ENCODE peak calls at places on chromosomes 5 and 9, in four cellular contexts. Q is IMR-90, E is GM12891, M is HCT116. K is an unnamed sample.

GRCh38 chr5:3654515-3654914 is 58.9 kb downstream of the IRX1 start:
- DNase-seq in M (no peak), Q (no peak), E (no peak), K (no peak)

GRCh38 chr5:172490739-172491461 is 36.6 kb upstream of the SH3PXD2B start:
- DNase-seq in E (no peak), Q (no peak), M (no peak), K (no peak)

GRCh38 chr5:39100851-39101396 is 26.7 kb upstream of the RICTOR start:
- DNase-seq in Q (peak), E (no peak), M (no peak), K (peak)

GRCh38 chr9:88814521-88815101 is 176.7 kb upstream of the S1PR3 start:
- DNase-seq in M (no peak), Q (peak), E (no peak), K (no peak)

GRCh38 chr5:176819476-176819875 is 9.1 kb downstream of the UNC5A start:
- DNase-seq in Q (no peak), E (no peak), M (no peak), K (peak)

GRCh38 chr5:41410737-41411136 is 99.7 kb downstream of the PLCXD3 start:
- DNase-seq in M (no peak), E (no peak), Q (no peak), K (peak)

GRCh38 chr5:91072891-91073290 is 310.2 kb downstream of the ARRDC3 start:
- DNase-seq in Q (peak), E (no peak), M (no peak), K (no peak)

GRCh38 chr9:36165766-36166149 is 3.4 kb upstream of the CCIN start:
- DNase-seq in Q (peak), M (no peak), E (no peak), K (no peak)

GRCh38 chr9:123356851-123357747 is 1.1 kb downstream of the CRB2 start:
- DNase-seq in Q (no peak), M (no peak), E (no peak), K (no peak)

GRCh38 chr5:110096419-110096818 is 406.7 kb downstream of the MAN2A1 start:
- DNase-seq in E (no peak), Q (no peak), M (no peak), K (no peak)

GRCh38 chr5:158840193-158840592 is 259.5 kb downstream of the EBF1 start:
- DNase-seq in E (no peak), M (no peak), Q (no peak), K (no peak)

GRCh38 chr5:34055671-34056070 is 12.7 kb upstream of the C1QTNF3 start:
- DNase-seq in E (no peak), M (no peak), Q (no peak), K (no peak)

GRCh38 chr5:11946317-11946716 is 42.1 kb upstream of the CTNND2 start:
- DNase-seq in M (no peak), Q (no peak), E (no peak), K (no peak)

GRCh38 chr5:175867587-175868347 is 3.6 kb upstream of the CPLX2 start:
- DNase-seq in Q (no peak), E (no peak), M (peak), K (peak)

GRCh38 chr5:94711785-94712184 is 93.3 kb downstream of the SLF1 start:
- DNase-seq in M (no peak), Q (no peak), E (no peak), K (no peak)

GRCh38 chr5:31477516-31477915 is 54.4 kb downstream of the DROSHA start:
- DNase-seq in Q (peak), M (no peak), E (no peak), K (no peak)

GRCh38 chr5:171630047-171630669 is 155.5 kb upstream of the SMIM23 start:
- DNase-seq in M (peak), E (no peak), Q (peak), K (peak)

GRCh38 chr5:113513384-113514262 is at the start of gene YTHDC2:
- DNase-seq in Q (peak), M (peak), E (peak), K (peak)
- TF ChIP-seq POLR2A in Q (peak), M (peak), E (peak), K (peak)

DNA sequence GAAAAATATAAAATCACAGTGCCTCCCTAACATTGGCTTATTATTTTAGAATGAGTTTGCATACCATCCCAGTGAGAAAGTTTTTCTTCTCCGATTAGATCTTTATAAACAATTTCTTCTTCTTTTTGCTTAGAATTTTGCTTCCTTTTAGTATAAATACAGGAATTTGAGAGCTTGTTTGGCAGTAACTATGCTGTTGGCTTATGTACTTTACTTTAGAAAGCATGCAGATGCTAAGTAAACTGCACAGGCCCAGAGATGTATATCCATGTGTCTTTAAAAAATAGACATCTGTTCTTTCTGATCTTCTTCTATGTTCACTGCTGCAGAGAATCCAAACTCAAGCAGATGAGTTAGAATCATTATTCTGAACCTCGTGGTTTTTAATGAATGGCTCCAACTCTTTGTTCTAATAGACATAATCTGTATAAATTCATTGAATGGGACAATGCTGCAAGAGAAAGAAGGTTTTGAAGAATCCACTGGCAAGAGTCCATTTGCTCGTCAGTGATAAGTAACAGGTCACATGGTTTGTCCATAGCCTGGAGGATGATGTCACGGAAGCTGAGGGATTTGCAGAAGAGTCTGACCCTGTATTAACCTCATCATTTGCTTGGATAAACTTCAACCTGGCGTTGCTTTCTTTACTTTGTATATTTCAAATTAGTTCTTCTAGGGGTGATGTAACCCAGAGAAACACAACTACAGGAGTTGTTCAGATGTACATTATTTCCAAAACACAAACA is 197.6 kb downstream of the GAS1 start:
- DNase-seq in Q (peak), E (no peak), M (no peak), K (no peak)
- TF ChIP-seq POLR2A in Q (no peak), E (no peak), M (no peak), K (no peak)

GRCh38 chr5:134100283-134101011 is 14.0 kb upstream of the TCF7 start:
- DNase-seq in M (no peak), Q (peak), E (peak), K (no peak)
- TF ChIP-seq POLR2A in M (no peak), Q (no peak), E (peak), K (no peak)

DNA sequence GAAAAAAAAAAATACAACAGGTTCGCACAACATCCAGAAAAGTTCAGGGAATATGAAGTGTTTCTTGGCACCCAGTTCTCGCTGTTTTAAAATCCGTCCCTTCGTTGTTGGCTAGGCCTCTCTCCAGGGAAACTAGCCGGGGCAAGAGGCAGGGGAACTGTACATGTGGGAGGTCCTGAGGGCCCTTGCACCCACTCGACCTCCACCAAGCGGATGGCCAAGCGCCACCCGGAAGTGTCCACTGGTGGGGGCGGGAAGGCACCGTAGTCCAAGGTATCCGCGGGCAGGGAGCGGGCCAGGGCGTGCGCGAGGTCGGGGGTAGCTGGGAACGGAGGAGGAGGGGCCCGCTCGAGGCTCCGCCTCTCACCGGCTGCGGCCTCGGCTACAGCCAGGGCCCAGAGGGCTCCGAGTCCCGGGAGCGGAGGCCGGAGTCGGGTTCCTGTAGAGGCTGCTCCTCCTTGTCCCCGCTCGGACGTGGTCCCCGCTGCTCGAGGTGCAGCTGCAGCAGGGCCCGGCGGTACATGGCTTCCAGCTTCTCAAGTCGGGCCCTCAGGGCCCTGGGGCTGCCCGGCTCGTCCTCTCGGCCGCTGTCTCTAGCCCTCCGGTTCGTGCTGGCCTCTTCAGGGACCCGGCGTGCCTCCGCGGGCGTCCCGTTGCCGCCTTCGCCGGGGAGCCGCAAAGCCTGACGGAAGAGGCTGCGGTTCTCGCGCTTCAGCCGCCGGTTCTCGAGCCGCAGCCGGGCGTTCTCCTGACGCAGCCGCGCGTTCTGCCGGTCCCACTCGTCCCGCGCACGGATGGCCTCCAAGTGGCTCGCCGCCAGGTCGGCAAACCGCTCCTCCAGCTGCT is 720 bp downstream of the TUSC1 start:
- DNase-seq in Q (peak), E (peak), M (no peak), K (no peak)
- TF ChIP-seq POLR2A in Q (no peak), E (no peak), M (no peak), K (no peak)

GRCh38 chr5:154646841-154647759 is 108.1 kb upstream of the LARP1 start:
- DNase-seq in Q (peak), M (no peak), E (peak), K (no peak)
- TF ChIP-seq POLR2A in Q (no peak), M (no peak), E (no peak), K (no peak)

GRCh38 chr9:130689937-130690700 is 3.5 kb upstream of the EXOSC2 start:
- DNase-seq in Q (peak), M (peak), E (no peak), K (peak)
- TF ChIP-seq POLR2A in Q (peak), M (no peak), E (no peak), K (peak)